ENCODE peak calls at places on chromosomes 12 and 14, in nine cellular contexts. G, Z, C, M, S, B, I, T and K are unnamed samples.

GRCh38 chr12:131726-132465 is 65.3 kb downstream of the IQSEC3 start:
- DNase-seq in I (peak; percentile 15), S (no peak), B (no peak), C (no peak), G (no peak), T (no peak), Z (no peak), M (peak; percentile 49), K (no peak)

GRCh38 chr12:106801830-106802561 is 27.5 kb downstream of the RIC8B start:
- DNase-seq in M (no peak), B (no peak), C (no peak), T (no peak), I (no peak), Z (no peak), S (no peak), G (no peak), K (no peak)

GRCh38 chr12:78403681-78404080 is 460.9 kb upstream of the SYT1 start:
- DNase-seq in Z (no peak), I (peak; percentile 89), C (no peak), M (peak; percentile 45), G (no peak), T (no peak), S (no peak), B (no peak), K (no peak)

GRCh38 chr14:98576463-98576862 is 695.5 kb downstream of the BCL11B start:
- DNase-seq in M (no peak), Z (no peak), S (no peak), G (no peak), B (no peak), C (no peak), I (no peak), T (no peak), K (no peak)

GRCh38 chr14:72513994-72514659 is 379.8 kb downstream of the DPF3 start:
- DNase-seq in B (no peak), M (peak; percentile 70), S (no peak), C (no peak), G (no peak), T (no peak), I (peak; percentile 52), Z (no peak), K (no peak)

GRCh38 chr12:132500856-132501180 is 10.9 kb downstream of the FBRSL1 start:
- DNase-seq in T (no peak), S (no peak), Z (no peak), B (no peak), C (no peak), I (no peak), G (no peak), M (no peak), K (no peak)

GRCh38 chr12:50188875-50189575 is 21.9 kb upstream of the CERS5 start:
- DNase-seq in G (no peak), B (no peak), C (no peak), M (no peak), T (peak; percentile 32), S (no peak), Z (no peak), I (no peak), K (peak; percentile 27)

GRCh38 chr14:23613242-23614070 is 22.7 kb upstream of the DHRS2 start:
- DNase-seq in M (no peak), S (no peak), C (no peak), I (no peak), T (no peak), G (no peak), Z (no peak), B (no peak), K (no peak)

GRCh38 chr12:64600164-64600561 is 10.1 kb upstream of the RASSF3 start:
- DNase-seq in Z (no peak), B (no peak), S (no peak), T (peak; percentile 62), G (no peak), M (peak; percentile 17), C (no peak), I (no peak), K (no peak)

GRCh38 chr12:45130881-45131281 is 80.0 kb upstream of the DBX2 start:
- DNase-seq in Z (peak; percentile 5), I (peak; percentile 71), T (peak; percentile 30), M (peak; percentile 86), S (no peak), C (peak; percentile 34), B (no peak), G (peak; percentile 71), K (peak; percentile 25)

GRCh38 chr12:77064891-77065360 is 443 bp downstream of the E2F7 start:
- DNase-seq in C (no peak), B (no peak), M (no peak), T (no peak), S (no peak), I (no peak), G (no peak), Z (peak; percentile 2), K (no peak)

GRCh38 chr14:99356031-99356430 is 84.0 kb upstream of the BCL11B start:
- DNase-seq in M (no peak), S (no peak), Z (no peak), I (no peak), B (no peak), T (no peak), G (no peak), C (no peak), K (no peak)

GRCh38 chr14:39368261-39368959 is 63.8 kb downstream of the FBXO33 start:
- DNase-seq in I (peak; percentile 68), Z (no peak), S (no peak), B (no peak), C (peak; percentile 51), G (peak; percentile 49), M (peak; percentile 78), T (peak; percentile 26), K (peak; percentile 9)

GRCh38 chr12:42666671-42667243 is 77.2 kb upstream of the PRICKLE1 start:
- DNase-seq in G (no peak), C (no peak), S (no peak), M (peak; percentile 74), I (peak; percentile 76), T (no peak), Z (no peak), B (no peak), K (no peak)

GRCh38 chr12:3445127-3445978 is 45.6 kb upstream of the PRMT8 start:
- DNase-seq in B (no peak), Z (no peak), C (peak; percentile 37), I (no peak), T (no peak), G (no peak), S (no peak), M (peak; percentile 18), K (no peak)

GRCh38 chr12:19869413-19869812 is 430.1 kb downstream of the AEBP2 start:
- DNase-seq in I (peak; percentile 83), S (no peak), C (no peak), B (no peak), M (no peak), T (no peak), G (no peak), Z (no peak), K (no peak)

GRCh38 chr12:66244446-66244845 is 55.4 kb downstream of the IRAK3 start:
- DNase-seq in M (no peak), B (no peak), I (no peak), Z (no peak), G (no peak), S (no peak), T (no peak), C (no peak), K (no peak)
- H3K4me1 ChIP-seq in M (no peaks in the 10 kb centered on the region), B (no peaks in the 10 kb centered on the region), I (peaks cover 5% of the 10 kb centered on the region), Z (no peaks in the 10 kb centered on the region), G (no peaks in the 10 kb centered on the region), S (no peaks in the 10 kb centered on the region), T (no peaks in the 10 kb centered on the region), C (no peaks in the 10 kb centered on the region), K (no peaks in the 10 kb centered on the region)

GRCh38 chr14:104677506-104678332 is 11.7 kb upstream of the INF2 start:
- DNase-seq in Z (peak; percentile 42), S (peak; percentile 82), C (peak; percentile 62), I (peak; percentile 89), M (peak; percentile 63), B (no peak), T (peak; percentile 53), G (peak; percentile 90), K (peak; percentile 61)
- H3K4me1 ChIP-seq in Z (peaks cover 17% of the 10 kb centered on the region), S (peaks cover 63% of the 10 kb centered on the region), C (peaks cover 26% of the 10 kb centered on the region), I (peaks cover 40% of the 10 kb centered on the region), M (peaks cover 55% of the 10 kb centered on the region), B (peaks cover 60% of the 10 kb centered on the region), T (peaks cover 24% of the 10 kb centered on the region), G (peaks cover 23% of the 10 kb centered on the region), K (peaks cover 16% of the 10 kb centered on the region)

GRCh38 chr12:52874573-52875435 is 26.0 kb upstream of the KRT78 start:
- DNase-seq in B (no peak), M (peak; percentile 17), S (no peak), G (no peak), T (no peak), C (no peak), I (no peak), Z (no peak), K (no peak)

GRCh38 chr12:52871291-52871961 is 22.6 kb upstream of the KRT78 start:
- DNase-seq in G (no peak), M (peak; percentile 91), S (no peak), B (no peak), T (no peak), Z (no peak), I (peak; percentile 79), C (no peak), K (no peak)

GRCh38 chr12:52873832-52874572 is 25.2 kb upstream of the KRT78 start:
- DNase-seq in B (peak; percentile 93), Z (peak; percentile 39), M (peak; percentile 95), C (peak; percentile 86), I (peak; percentile 92), T (peak; percentile 89), G (peak; percentile 22), S (peak; percentile 86), K (peak; percentile 21)

GRCh38 chr12:52872644-52873384 is 24.0 kb upstream of the KRT78 start:
- DNase-seq in I (no peak), G (no peak), M (no peak), C (no peak), B (no peak), Z (no peak), S (no peak), T (no peak), K (no peak)

GRCh38 chr12:52873513-52873831 is 24.7 kb upstream of the KRT78 start:
- DNase-seq in S (no peak), Z (no peak), T (no peak), B (no peak), C (no peak), G (no peak), M (no peak), I (no peak), K (no peak)
- H3K4me1 ChIP-seq in S (peaks cover 40% of the 10 kb centered on the region), Z (peaks cover 21% of the 10 kb centered on the region), T (no peaks in the 10 kb centered on the region), B (peaks cover 96% of the 10 kb centered on the region), C (no peaks in the 10 kb centered on the region), G (no peaks in the 10 kb centered on the region), M (peaks cover 65% of the 10 kb centered on the region), I (peaks cover 34% of the 10 kb centered on the region), K (peaks cover 13% of the 10 kb centered on the region)

DNA sequence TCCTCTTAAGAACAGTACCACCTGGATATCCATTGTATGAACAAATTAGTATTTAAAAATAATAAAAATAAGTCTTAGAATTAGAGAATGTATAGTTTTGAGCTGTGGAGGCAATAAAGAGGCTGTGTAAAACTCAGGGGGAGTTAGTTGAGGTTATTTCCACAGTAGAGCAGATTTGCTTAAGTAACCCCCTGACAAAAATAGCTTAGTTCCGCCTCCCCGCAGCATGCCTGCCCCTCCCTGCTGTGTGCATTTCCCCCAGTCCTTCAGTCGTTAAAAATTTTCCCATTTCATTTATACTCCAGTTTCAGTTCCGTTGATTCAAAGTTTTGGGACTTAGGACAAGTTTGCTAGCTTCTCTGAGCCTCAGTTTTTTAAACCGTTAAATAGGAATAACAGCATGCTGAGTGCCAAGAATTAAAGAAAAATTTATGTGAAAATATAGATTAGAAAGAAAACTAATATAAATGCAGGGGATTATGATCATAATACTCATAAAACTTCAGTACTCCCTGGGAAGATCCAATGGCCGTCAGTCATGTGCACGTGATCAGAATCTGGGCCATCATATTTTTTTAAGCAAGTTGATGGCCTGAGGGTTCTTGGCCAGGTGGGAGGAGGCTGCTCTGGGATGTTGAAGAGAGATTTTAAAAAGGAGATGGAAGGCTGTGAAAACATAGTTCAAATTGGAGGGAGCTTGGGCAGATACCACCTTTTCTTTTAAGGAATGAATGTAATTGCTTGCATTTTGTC is 14.5 kb upstream of the SLC38A2 start:
- DNase-seq in Z (no peak), G (no peak), S (peak; percentile 48), B (no peak), C (no peak), T (no peak), M (peak; percentile 56), I (peak; percentile 77), K (no peak)
- H3K4me1 ChIP-seq in Z (peaks cover 48% of the 10 kb centered on the region), G (peaks cover 37% of the 10 kb centered on the region), S (peaks cover 62% of the 10 kb centered on the region), B (peaks cover 84% of the 10 kb centered on the region), C (peaks cover 11% of the 10 kb centered on the region), T (peaks cover 5% of the 10 kb centered on the region), M (peaks cover 82% of the 10 kb centered on the region), I (peaks cover 50% of the 10 kb centered on the region), K (peaks cover 30% of the 10 kb centered on the region)